ENCODE peak calls at places on chromosome 21, in seven cellular contexts. D is stimulated activated naive B cell treated with anti-CD40 and anti-IgM and Interleukin-4, amounts not matched to agents 10 μg/mL and 1 μg/mL and 100 μg/mL, for 72 hours; B is HFF-Myc; R is T-cell; F is HepG2; K is left ventricle myocardium inferior; G is erythroblast. Y is an unnamed sample.

GRCh38 chr21:34888569-34889286 is 160.4 kb downstream of the RUNX1 start:
- DNase-seq in D (peak; percentile 82), B (peak; percentile 82), R (peak; percentile 42), F (peak; percentile 90), K (peak; percentile 93), G (peak; percentile 92), Y (peak; percentile 93)

GRCh38 chr21:16770279-16770678 is 742.6 kb upstream of the CXADR start:
- DNase-seq in D (no peak), B (no peak), R (no peak), F (no peak), K (no peak), G (no peak), Y (no peak)

GRCh38 chr21:31665397-31665796 is 5.9 kb downstream of the SOD1 start:
- DNase-seq in D (no peak), B (no peak), R (no peak), F (peak; percentile 20), K (no peak), G (no peak), Y (no peak)

GRCh38 chr21:44778499-44778911 is 23.1 kb downstream of the UBE2G2 start:
- DNase-seq in D (no peak), B (no peak), R (no peak), F (peak; percentile 69), K (no peak), G (no peak), Y (no peak)

GRCh38 chr21:44057960-44058651 is 46.0 kb downstream of the TRAPPC10 start:
- DNase-seq in D (no peak), B (no peak), R (no peak), F (no peak), K (no peak), G (no peak), Y (no peak)

GRCh38 chr21:29215709-29216108 is 83.0 kb upstream of the BACH1 start:
- DNase-seq in D (no peak), B (peak; percentile 63), R (no peak), F (no peak), K (no peak), G (no peak), Y (no peak)

GRCh38 chr21:25934771-25935224 is 200.0 kb downstream of the GABPA start:
- DNase-seq in D (no peak), B (peak; percentile 72), R (no peak), F (peak; percentile 44), K (peak; percentile 60), G (no peak), Y (peak; percentile 79)

GRCh38 chr21:15370576-15370975 is 305.8 kb upstream of the NRIP1 start:
- DNase-seq in D (no peak), B (no peak), R (no peak), F (no peak), K (no peak), G (no peak), Y (no peak)

Y was measured in heart left ventricle.